ENCODE peak calls at places on chromosome 17, in four cellular contexts. One of them, this sample, is unnamed.

GRCh38 chr17:81337449-81337848 is 42.3 kb upstream of the SLC38A10 start:
- DNase-seq in G401: no peak
- DNase-seq in posterior vena cava: no peak
- DNase-seq in WTC11: peak
- DNase-seq in this sample: no peak

GRCh38 chr17:63529711-63530556 is 6.8 kb downstream of the KCNH6 start:
- DNase-seq in G401: no peak
- DNase-seq in posterior vena cava: no peak
- DNase-seq in WTC11: no peak
- DNase-seq in this sample: no peak

GRCh38 chr17:63116228-63116627 is 150.2 kb downstream of the TANC2 start:
- DNase-seq in G401: no peak
- DNase-seq in posterior vena cava: no peak
- DNase-seq in WTC11: no peak
- DNase-seq in this sample: no peak

GRCh38 chr17:32854177-32854576 is 22.7 kb downstream of the MYO1D start:
- DNase-seq in G401: no peak
- DNase-seq in posterior vena cava: no peak
- DNase-seq in WTC11: no peak
- DNase-seq in this sample: no peak

GRCh38 chr17:82493517-82493840 is 26.1 kb upstream of the FOXK2 start:
- DNase-seq in G401: peak
- DNase-seq in posterior vena cava: no peak
- DNase-seq in WTC11: no peak
- DNase-seq in this sample: no peak

GRCh38 chr17:18877104-18877503 is 19.2 kb downstream of the PRPSAP2 start:
- DNase-seq in G401: no peak
- DNase-seq in posterior vena cava: no peak
- DNase-seq in WTC11: no peak
- DNase-seq in this sample: no peak

GRCh38 chr17:8072339-8072726 is 15.2 kb downstream of the ALOX12B start:
- DNase-seq in G401: no peak
- DNase-seq in posterior vena cava: peak
- DNase-seq in WTC11: peak
- DNase-seq in this sample: no peak

GRCh38 chr17:27218719-27219488 is 75.0 kb upstream of the WSB1 start:
- DNase-seq in G401: no peak
- DNase-seq in posterior vena cava: no peak
- DNase-seq in WTC11: no peak
- DNase-seq in this sample: no peak

GRCh38 chr17:29615492-29616299 is 7.0 kb downstream of the CORO6 start:
- DNase-seq in G401: peak
- DNase-seq in posterior vena cava: peak
- DNase-seq in WTC11: peak
- DNase-seq in this sample: peak

GRCh38 chr17:74386397-74386796 is 19.1 kb downstream of the GPR142 start:
- DNase-seq in G401: peak
- DNase-seq in posterior vena cava: no peak
- DNase-seq in WTC11: no peak
- DNase-seq in this sample: no peak

GRCh38 chr17:81553616-81554181 is 1.5 kb upstream of the FAAP100 start:
- DNase-seq in G401: peak
- DNase-seq in posterior vena cava: no peak
- DNase-seq in WTC11: no peak
- DNase-seq in this sample: no peak

GRCh38 chr17:2043785-2044184 is 2.0 kb downstream of the OVCA2 start:
- DNase-seq in G401: no peak
- DNase-seq in posterior vena cava: no peak
- DNase-seq in WTC11: no peak
- DNase-seq in this sample: no peak

GRCh38 chr17:74230896-74231295 is 17.5 kb downstream of the TTYH2 start:
- DNase-seq in G401: no peak
- DNase-seq in posterior vena cava: no peak
- DNase-seq in WTC11: no peak
- DNase-seq in this sample: no peak

GRCh38 chr17:40903129-40903847 is 18.2 kb upstream of the KRT20 start:
- DNase-seq in G401: no peak
- DNase-seq in posterior vena cava: no peak
- DNase-seq in WTC11: no peak
- DNase-seq in this sample: no peak

GRCh38 chr17:79042421-79043190 is 18.6 kb downstream of the C1QTNF1 start:
- DNase-seq in G401: peak
- DNase-seq in posterior vena cava: peak
- DNase-seq in WTC11: peak
- DNase-seq in this sample: no peak

GRCh38 chr17:17387461-17388362 is 84.5 kb downstream of the NT5M start:
- DNase-seq in G401: no peak
- DNase-seq in posterior vena cava: no peak
- DNase-seq in WTC11: peak
- DNase-seq in this sample: no peak

GRCh38 chr17:56324676-56325075 is 171.4 kb downstream of the ANKFN1 start:
- DNase-seq in G401: no peak
- DNase-seq in posterior vena cava: no peak
- DNase-seq in WTC11: no peak
- DNase-seq in this sample: no peak

GRCh38 chr17:718075-718474 is 3.4 kb upstream of the VPS53 start:
- DNase-seq in G401: no peak
- DNase-seq in posterior vena cava: no peak
- DNase-seq in WTC11: no peak
- DNase-seq in this sample: no peak

GRCh38 chr17:79324219-79324618 is 249.6 kb downstream of the ENGASE start:
- DNase-seq in G401: no peak
- DNase-seq in posterior vena cava: no peak
- DNase-seq in WTC11: no peak
- DNase-seq in this sample: no peak

GRCh38 chr17:80320496-80320895 is 59.8 kb downstream of the RNF213 start:
- DNase-seq in G401: no peak
- DNase-seq in posterior vena cava: peak
- DNase-seq in WTC11: no peak
- DNase-seq in this sample: no peak

GRCh38 chr17:1488826-1489275 is 3.6 kb downstream of the MYO1C start:
- DNase-seq in G401: no peak
- DNase-seq in posterior vena cava: no peak
- DNase-seq in WTC11: no peak
- DNase-seq in this sample: no peak

GRCh38 chr17:27888945-27889344 is 4.2 kb downstream of the LYRM9 start:
- DNase-seq in G401: peak
- DNase-seq in posterior vena cava: no peak
- DNase-seq in WTC11: peak
- DNase-seq in this sample: no peak

GRCh38 chr17:65564793-65565192 is 3.3 kb upstream of the AXIN2 start:
- DNase-seq in G401: peak
- DNase-seq in posterior vena cava: no peak
- DNase-seq in WTC11: no peak
- DNase-seq in this sample: no peak

GRCh38 chr17:80361495-80362220 is 53.3 kb upstream of the ENDOV start:
- DNase-seq in G401: no peak
- DNase-seq in posterior vena cava: peak
- DNase-seq in WTC11: peak
- DNase-seq in this sample: no peak

GRCh38 chr17:66834919-66835454 is at the start of gene CACNG5:
- DNase-seq in G401: no peak
- DNase-seq in posterior vena cava: peak
- DNase-seq in WTC11: peak
- DNase-seq in this sample: no peak

GRCh38 chr17:39150795-39151679 is at the start of gene PLXDC1:
- DNase-seq in G401: no peak
- DNase-seq in posterior vena cava: no peak
- DNase-seq in WTC11: peak
- DNase-seq in this sample: no peak

GRCh38 chr17:51711581-51711980 is 446.9 kb downstream of the CA10 start:
- DNase-seq in G401: no peak
- DNase-seq in posterior vena cava: no peak
- DNase-seq in WTC11: peak
- DNase-seq in this sample: no peak

GRCh38 chr17:2396568-2397246 is 4.2 kb downstream of the MNT start:
- DNase-seq in G401: peak
- DNase-seq in posterior vena cava: peak
- DNase-seq in WTC11: peak
- DNase-seq in this sample: peak

This sample was measured in mesothelial cell of epicardium.